ENCODE peak calls at places on chromosomes 3 and 15, in six cellular contexts. Q, V, O, L, E and M are unnamed samples.

GRCh38 chr15:57741089-57741488 is 34.6 kb downstream of the POLR2M start:
- DNase-seq in O (no peak), E (no peak), L (no peak), Q (no peak), V (no peak), M (no peak)

GRCh38 chr3:143328459-143328858 is 208.9 kb downstream of the CHST2 start:
- DNase-seq in Q (peak; percentile 6), O (no peak), E (no peak), L (no peak), V (no peak), M (no peak)

GRCh38 chr3:115325539-115325938 is 178.5 kb upstream of the ZBTB20 start:
- DNase-seq in Q (peak; percentile 2), V (peak; percentile 71), E (peak; percentile 26), O (peak; percentile 78), L (peak; percentile 44), M (peak; percentile 50)

GRCh38 chr3:64988188-64988587 is 300.4 kb upstream of the ADAMTS9 start:
- DNase-seq in E (no peak), Q (no peak), O (no peak), L (no peak), V (no peak), M (no peak)

GRCh38 chr3:78277793-78278192 is 1237.9 kb downstream of the ROBO2 start:
- DNase-seq in Q (no peak), V (no peak), O (no peak), L (no peak), E (no peak), M (no peak)

GRCh38 chr3:61181874-61182273 is 69.4 kb downstream of the FHIT start:
- DNase-seq in Q (no peak), O (no peak), E (peak; percentile 2), V (no peak), L (no peak), M (peak; percentile 27)

GRCh38 chr15:63238796-63239195 is 38.6 kb upstream of the APH1B start:
- DNase-seq in E (peak; percentile 90), L (no peak), V (no peak), O (no peak), Q (peak; percentile 51), M (peak; percentile 78)

GRCh38 chr3:49255112-49255511 is 21.9 kb downstream of the C3orf62 start:
- DNase-seq in Q (no peak), O (peak; percentile 20), L (no peak), V (no peak), E (peak; percentile 32), M (no peak)

GRCh38 chr15:97902140-97902780 is 58.2 kb upstream of the ARRDC4 start:
- DNase-seq in O (no peak), V (no peak), Q (no peak), E (peak; percentile 92), L (no peak), M (peak; percentile 3)

GRCh38 chr3:193593666-193594025 is 638 bp downstream of the OPA1 start:
- DNase-seq in Q (peak; percentile 76), O (peak; percentile 49), V (peak; percentile 12), L (no peak), E (peak; percentile 40), M (peak; percentile 36)

GRCh38 chr3:112894258-112894657 is 47.6 kb upstream of the CD200R1L start:
- DNase-seq in L (no peak), O (peak; percentile 20), Q (peak; percentile 5), E (peak; percentile 24), V (no peak), M (peak; percentile 63)

GRCh38 chr3:141360888-141361598 is 7.3 kb upstream of the ZBTB38 start:
- DNase-seq in L (no peak), V (no peak), E (peak; percentile 90), O (peak; percentile 65), Q (peak; percentile 62), M (peak; percentile 90)

GRCh38 chr15:80562033-80562432 is 133.1 kb upstream of the ABHD17C start:
- DNase-seq in Q (no peak), E (no peak), V (no peak), L (no peak), O (no peak), M (peak; percentile 17)

GRCh38 chr15:81289910-81290309 is 34.0 kb downstream of the STARD5 start:
- DNase-seq in O (no peak), Q (no peak), E (no peak), V (no peak), L (no peak), M (peak; percentile 38)

GRCh38 chr15:93973287-93973686 is 258.1 kb upstream of the MCTP2 start:
- DNase-seq in O (no peak), L (no peak), V (no peak), E (no peak), Q (no peak), M (no peak)

GRCh38 chr3:149134560-149134959 is 5.1 kb downstream of the HPS3 start:
- DNase-seq in L (no peak), O (no peak), Q (no peak), V (no peak), E (peak; percentile 71), M (peak; percentile 41)